ENCODE peak calls at places on chromosomes 16 and 17, in ten cellular contexts. I, X, Z, K, A, R, S, E, D and V are unnamed samples.

GRCh38 chr16:62240722-62241121 is 204.5 kb upstream of the CDH8 start:
- DNase-seq in I (no peak), X (no peak), Z (peak; percentile 89), K (no peak), A (no peak), R (no peak), S (no peak), E (no peak), D (no peak), V (peak; percentile 86)

GRCh38 chr16:1871974-1872635 is at the start of gene MEIOB:
- DNase-seq in I (peak; percentile 56), X (peak; percentile 41), Z (no peak), K (no peak), A (no peak), R (peak; percentile 2), S (peak; percentile 16), E (peak; percentile 24), D (peak; percentile 45), V (no peak)

GRCh38 chr17:37701424-37702020 is 43.3 kb downstream of the HNF1B start:
- DNase-seq in I (no peak), X (no peak), Z (peak; percentile 23), K (no peak), A (peak; percentile 71), R (no peak), S (peak; percentile 27), E (peak; percentile 20), D (peak; percentile 43), V (no peak)

GRCh38 chr16:55668337-55669281 is 12.8 kb downstream of the SLC6A2 start:
- DNase-seq in I (no peak), X (no peak), Z (peak; percentile 98), K (no peak), A (no peak), R (peak; percentile 10), S (peak; percentile 74), E (peak; percentile 15), D (no peak), V (peak; percentile 94)

GRCh38 chr16:55333690-55334089 is 9.7 kb downstream of the IRX6 start:
- DNase-seq in I (no peak), X (no peak), Z (peak; percentile 62), K (no peak), A (no peak), R (no peak), S (no peak), E (no peak), D (no peak), V (no peak)

GRCh38 chr17:45828171-45829133 is 16.2 kb upstream of the SPPL2C start:
- DNase-seq in I (no peak), X (no peak), Z (no peak), K (no peak), A (no peak), R (no peak), S (no peak), E (no peak), D (no peak), V (no peak)

GRCh38 chr17:78448356-78448993 is 70.0 kb downstream of the PGS1 start:
- DNase-seq in I (no peak), X (no peak), Z (no peak), K (no peak), A (no peak), R (no peak), S (no peak), E (peak; percentile 21), D (no peak), V (no peak)

GRCh38 chr17:21235921-21236320 is 17.3 kb downstream of the NATD1 start:
- DNase-seq in I (no peak), X (no peak), Z (no peak), K (no peak), A (no peak), R (no peak), S (no peak), E (no peak), D (no peak), V (no peak)

GRCh38 chr17:15947331-15947730 is 2.4 kb downstream of the ADORA2B start:
- DNase-seq in I (no peak), X (no peak), Z (peak; percentile 95), K (no peak), A (no peak), R (no peak), S (peak; percentile 11), E (peak; percentile 51), D (no peak), V (peak; percentile 90)

GRCh38 chr16:11615756-11616447 is 29.2 kb upstream of the LITAF start:
- DNase-seq in I (no peak), X (no peak), Z (no peak), K (no peak), A (no peak), R (no peak), S (no peak), E (no peak), D (no peak), V (no peak)

GRCh38 chr16:50448522-50448921 is 79.7 kb upstream of the BRD7 start:
- DNase-seq in I (no peak), X (no peak), Z (no peak), K (no peak), A (no peak), R (no peak), S (no peak), E (no peak), D (no peak), V (no peak)

GRCh38 chr17:82920150-82920549 is 80.3 kb upstream of the ZNF750 start:
- DNase-seq in I (no peak), X (no peak), Z (no peak), K (no peak), A (no peak), R (no peak), S (no peak), E (no peak), D (no peak), V (no peak)

GRCh38 chr16:56815721-56816120 is 49.3 kb upstream of the SLC12A3 start:
- DNase-seq in I (no peak), X (no peak), Z (no peak), K (peak; percentile 31), A (no peak), R (no peak), S (no peak), E (no peak), D (no peak), V (no peak)

GRCh38 chr16:56817056-56817455 is 48.0 kb upstream of the SLC12A3 start:
- DNase-seq in I (no peak), X (no peak), Z (no peak), K (no peak), A (no peak), R (no peak), S (no peak), E (no peak), D (no peak), V (no peak)

GRCh38 chr16:56812884-56813283 is 52.1 kb upstream of the SLC12A3 start:
- DNase-seq in I (no peak), X (no peak), Z (peak; percentile 81), K (no peak), A (no peak), R (no peak), S (peak; percentile 77), E (peak; percentile 54), D (no peak), V (peak; percentile 61)

GRCh38 chr16:56817938-56818337 is 47.1 kb upstream of the SLC12A3 start:
- DNase-seq in I (no peak), X (no peak), Z (no peak), K (no peak), A (no peak), R (no peak), S (no peak), E (no peak), D (no peak), V (no peak)

DNA sequence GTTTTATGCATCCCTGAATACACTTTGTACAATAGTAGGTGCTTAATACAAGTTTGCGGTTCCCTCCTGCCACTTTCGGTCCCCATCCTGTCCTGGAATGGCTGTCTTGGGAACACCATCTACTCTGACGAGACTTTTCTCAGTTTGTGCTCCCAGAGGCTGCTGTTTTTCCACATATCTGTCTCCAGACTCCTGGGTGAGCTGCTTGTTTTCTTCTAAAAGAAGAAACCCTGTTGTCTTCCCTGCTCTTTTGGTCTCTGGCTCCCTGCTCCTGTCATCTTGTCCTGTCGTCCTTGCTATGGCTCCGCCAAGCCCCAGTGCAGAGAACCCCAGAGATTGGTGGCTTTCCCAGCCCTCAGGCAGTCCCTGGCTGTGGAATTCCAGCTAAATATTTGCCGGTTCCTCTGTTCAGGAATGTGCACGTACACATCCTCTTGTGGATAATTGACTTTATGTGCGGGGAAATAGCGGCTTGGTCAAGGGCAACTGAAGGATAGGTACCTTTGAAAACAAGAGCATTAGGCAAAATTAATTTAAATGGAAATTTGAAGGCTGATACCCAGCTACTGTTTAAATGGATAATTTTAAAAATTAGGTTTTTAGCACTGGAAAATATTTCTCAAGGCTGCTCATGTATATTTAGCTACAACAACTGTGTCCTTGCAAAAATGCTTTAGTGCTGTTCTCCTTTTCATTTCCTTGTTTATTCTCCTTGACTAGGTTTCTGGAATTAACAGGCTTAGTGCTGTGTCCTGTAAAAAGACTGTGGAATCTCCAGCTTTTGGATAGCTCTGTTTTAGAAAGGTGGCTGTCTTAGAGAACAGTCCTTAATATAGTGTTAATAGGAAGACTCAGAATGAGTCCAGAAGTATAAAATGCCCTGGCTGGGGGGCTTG is 50.2 kb upstream of the SLC12A3 start:
- DNase-seq in I (no peak), X (no peak), Z (no peak), K (no peak), A (no peak), R (no peak), S (peak; percentile 12), E (peak; percentile 17), D (no peak), V (no peak)
- H3K36me3 ChIP-seq in I (peaks cover 13% of the 10 kb centered on the region), X (no peaks in the 10 kb centered on the region), Z (peaks cover 1% of the 10 kb centered on the region), K (no peaks in the 10 kb centered on the region), A (no peaks in the 10 kb centered on the region), R (peaks cover 6% of the 10 kb centered on the region), S (no peaks in the 10 kb centered on the region), E (no peaks in the 10 kb centered on the region), D (no peaks in the 10 kb centered on the region), V (peaks cover 4% of the 10 kb centered on the region)

GRCh38 chr16:16143038-16143763 is 80.1 kb downstream of the ABCC6 start:
- DNase-seq in I (no peak), X (no peak), Z (peak; percentile 21), K (no peak), A (no peak), R (peak; percentile 6), S (no peak), E (no peak), D (no peak), V (no peak)
- TF ChIP-seq CTCF in I (peak; percentile 26), X (no peak), Z (peak; percentile 49), K (no peak), A (peak; percentile 54), R (peak; percentile 66), S (peak; percentile 14), E (peak; percentile 34), D (no peak), V (peak; percentile 41)

GRCh38 chr16:90022209-90023077 is 3.2 kb upstream of the DBNDD1 start:
- DNase-seq in I (peak; percentile 96), X (peak; percentile 95), Z (peak; percentile 73), K (peak; percentile 90), A (peak; percentile 95), R (peak; percentile 82), S (peak; percentile 93), E (peak; percentile 91), D (peak; percentile 92), V (peak; percentile 83)
- H3K4me3 ChIP-seq in I (peak overlapping the region; percentile 74), X (peak overlapping the region; percentile 63), Z (peak overlapping the region; percentile 49), K (peak overlapping the region; percentile 81), A (peak overlapping the region; percentile 80), R (peak overlapping the region; percentile 76), S (peak overlapping the region; percentile 64), E (no peak overlapping the region), D (peak overlapping the region; percentile 61), V (peak overlapping the region; percentile 81)

DNA sequence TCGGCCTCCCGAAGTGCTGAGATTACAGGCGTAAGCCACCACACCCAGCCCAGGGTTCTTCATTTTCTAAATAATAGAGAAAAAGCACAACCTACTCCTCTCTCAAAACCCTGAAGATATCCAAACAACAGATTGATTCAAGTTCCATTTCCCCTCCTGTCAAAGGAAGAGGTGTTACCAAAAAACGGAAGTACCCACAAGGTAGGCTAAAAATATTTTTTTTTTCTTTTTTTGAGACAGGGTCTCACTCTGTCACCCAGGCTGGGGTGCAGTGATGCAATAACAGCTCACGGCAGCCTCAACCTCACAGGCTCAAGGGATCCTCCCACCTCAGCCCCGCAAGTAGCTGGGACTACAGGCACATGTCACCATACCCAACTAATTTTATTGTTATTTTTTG is 18.9 kb downstream of the UTP6 start:
- DNase-seq in I (no peak), X (no peak), Z (no peak), K (no peak), A (no peak), R (no peak), S (no peak), E (no peak), D (no peak), V (no peak)
- H3K36me3 ChIP-seq in I (peaks cover 99% of the 10 kb centered on the region), X (no peaks in the 10 kb centered on the region), Z (peaks cover 23% of the 10 kb centered on the region), K (no peaks in the 10 kb centered on the region), A (no peaks in the 10 kb centered on the region), R (peaks cover 65% of the 10 kb centered on the region), S (peaks cover 22% of the 10 kb centered on the region), E (peaks cover 63% of the 10 kb centered on the region), D (peaks cover 35% of the 10 kb centered on the region), V (peaks cover 33% of the 10 kb centered on the region)